ENCODE peak calls at places on chromosomes 12 and 14, in six cellular contexts. K, E, V, L, B and C are unnamed samples.

GRCh38 chr12:644818-645552 is 18.3 kb downstream of the NINJ2 start:
- DNase-seq in B (no peak), L (no peak), K (no peak), E (no peak), V (no peak), C (peak)

GRCh38 chr12:107178776-107179175 is 85.4 kb upstream of the CRY1 start:
- DNase-seq in L (no peak), V (no peak), E (no peak), B (no peak), K (no peak), C (no peak)

GRCh38 chr14:95998656-95999055 is 40.5 kb upstream of the C14orf132 start:
- DNase-seq in B (peak), E (peak), L (no peak), V (no peak), K (peak), C (peak)

GRCh38 chr12:111557271-111558106 is 41.6 kb downstream of the ATXN2 start:
- DNase-seq in K (no peak), B (peak), V (no peak), L (no peak), E (no peak), C (peak)

GRCh38 chr12:79451988-79452387 is 238.8 kb downstream of the PAWR start:
- DNase-seq in K (no peak), B (peak), V (peak), E (no peak), L (no peak), C (peak)

GRCh38 chr12:51126297-51126696 is 42.9 kb upstream of the CSRNP2 start:
- DNase-seq in K (no peak), V (no peak), B (no peak), E (no peak), L (no peak), C (no peak)

GRCh38 chr12:1972260-1972659 is 32.0 kb downstream of the DCP1B start:
- DNase-seq in V (no peak), L (no peak), B (peak), E (no peak), K (no peak), C (peak)

GRCh38 chr14:35879654-35880249 is 53.6 kb downstream of the BRMS1L start:
- DNase-seq in K (peak), E (peak), B (peak), L (peak), V (no peak), C (peak)

GRCh38 chr12:49577589-49578315 is 9.8 kb upstream of the MCRS1 start:
- DNase-seq in L (no peak), E (no peak), K (no peak), B (no peak), V (no peak), C (no peak)

GRCh38 chr12:50442178-50442908 is 41.7 kb downstream of the LARP4 start:
- DNase-seq in L (no peak), V (no peak), K (no peak), B (no peak), E (no peak), C (peak)

GRCh38 chr12:6461401-6462233 is 8.9 kb downstream of the VAMP1 start:
- DNase-seq in K (no peak), V (no peak), E (peak), B (no peak), L (no peak), C (no peak)

GRCh38 chr14:58737511-58737910 is 99.7 kb downstream of the DACT1 start:
- DNase-seq in E (no peak), B (peak), V (no peak), K (no peak), L (no peak), C (peak)

GRCh38 chr12:114636723-114637480 is 47.1 kb downstream of the TBX3 start:
- DNase-seq in K (no peak), V (peak), E (no peak), L (peak), B (peak), C (peak)

GRCh38 chr14:61202124-61202523 is 79.0 kb downstream of the TMEM30B start:
- DNase-seq in E (peak), L (no peak), V (no peak), B (no peak), K (no peak), C (no peak)

GRCh38 chr14:104724407-104724980 is 465 bp downstream of the ADSS1 start:
- DNase-seq in B (no peak), K (no peak), E (no peak), L (peak), V (no peak), C (peak)

GRCh38 chr14:67749341-67750110 is 47.8 kb downstream of the RDH12 start:
- DNase-seq in E (no peak), V (no peak), B (no peak), L (no peak), K (no peak), C (no peak)

GRCh38 chr12:132558861-132559623 is 51.3 kb downstream of the LRCOL1 start:
- DNase-seq in B (no peak), V (no peak), E (peak), K (no peak), L (no peak), C (no peak)

GRCh38 chr12:124490584-124491305 is 76.7 kb downstream of the NCOR2 start:
- DNase-seq in B (no peak), K (no peak), V (peak), L (no peak), E (no peak), C (no peak)

GRCh38 chr12:118360785-118361404 is 11.8 kb downstream of the TAOK3 start:
- DNase-seq in L (no peak), B (peak), V (no peak), K (peak), E (no peak), C (peak)

GRCh38 chr12:83172441-83172840 is 485.7 kb downstream of the TMTC2 start:
- DNase-seq in L (no peak), V (no peak), K (no peak), B (no peak), E (no peak), C (peak)

GRCh38 chr12:107990325-107990724 is 138.8 kb upstream of the WSCD2 start:
- DNase-seq in V (peak), L (peak), B (peak), E (peak), K (peak), C (peak)

GRCh38 chr12:109727039-109727723 is 13.6 kb downstream of the FAM222A start:
- DNase-seq in K (no peak), V (no peak), B (no peak), E (no peak), L (no peak), C (no peak)

GRCh38 chr12:55727643-55728184 is 1.1 kb downstream of the CD63 start:
- DNase-seq in K (no peak), E (no peak), V (peak), B (peak), L (peak), C (peak)

GRCh38 chr12:124683330-124683662 is 115.9 kb upstream of the NCOR2 start:
- DNase-seq in E (no peak), K (no peak), B (peak), L (peak), V (peak), C (no peak)

GRCh38 chr12:132413931-132414588 is 75.9 kb upstream of the FBRSL1 start:
- DNase-seq in E (peak), V (peak), K (no peak), B (peak), L (peak), C (no peak)

GRCh38 chr12:129723260-129723659 is 180.6 kb downstream of the TMEM132D start:
- DNase-seq in E (no peak), B (no peak), V (no peak), K (no peak), L (no peak), C (no peak)

GRCh38 chr12:64142382-64142781 is 79.7 kb downstream of the KICS2 start:
- DNase-seq in K (no peak), B (no peak), E (no peak), V (no peak), L (no peak), C (no peak)

GRCh38 chr14:82075566-82075965 is 541.9 kb upstream of the SEL1L start:
- DNase-seq in E (peak), L (peak), V (peak), B (peak), K (no peak), C (peak)

DNA sequence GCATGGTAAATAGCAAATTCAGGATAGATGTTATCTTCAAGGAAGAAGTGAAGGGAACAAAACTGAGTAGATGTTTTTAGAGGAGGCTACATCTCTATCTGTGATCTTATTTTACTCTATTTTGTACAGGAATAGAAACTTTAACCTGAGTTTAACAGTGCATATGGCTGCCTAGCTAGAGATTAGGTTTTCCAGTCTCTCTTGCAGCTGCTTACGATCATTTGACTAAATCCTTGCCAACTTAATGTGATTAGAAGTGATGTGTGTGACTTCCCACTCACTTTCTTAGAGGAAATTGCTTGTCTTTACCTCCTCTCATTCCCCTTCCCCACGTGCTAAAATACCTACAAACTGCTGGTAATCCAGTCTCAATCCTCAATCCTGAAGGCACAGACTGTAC is 26.5 kb upstream of the SLC15A5 start:
- DNase-seq in E (no peak), L (no peak), V (no peak), K (no peak), B (no peak), C (no peak)
- TF ChIP-seq EZH2phosphoT487 in E (no peak), L (no peak), V (no peak), K (no peak), B (no peak), C (no peak)

DNA sequence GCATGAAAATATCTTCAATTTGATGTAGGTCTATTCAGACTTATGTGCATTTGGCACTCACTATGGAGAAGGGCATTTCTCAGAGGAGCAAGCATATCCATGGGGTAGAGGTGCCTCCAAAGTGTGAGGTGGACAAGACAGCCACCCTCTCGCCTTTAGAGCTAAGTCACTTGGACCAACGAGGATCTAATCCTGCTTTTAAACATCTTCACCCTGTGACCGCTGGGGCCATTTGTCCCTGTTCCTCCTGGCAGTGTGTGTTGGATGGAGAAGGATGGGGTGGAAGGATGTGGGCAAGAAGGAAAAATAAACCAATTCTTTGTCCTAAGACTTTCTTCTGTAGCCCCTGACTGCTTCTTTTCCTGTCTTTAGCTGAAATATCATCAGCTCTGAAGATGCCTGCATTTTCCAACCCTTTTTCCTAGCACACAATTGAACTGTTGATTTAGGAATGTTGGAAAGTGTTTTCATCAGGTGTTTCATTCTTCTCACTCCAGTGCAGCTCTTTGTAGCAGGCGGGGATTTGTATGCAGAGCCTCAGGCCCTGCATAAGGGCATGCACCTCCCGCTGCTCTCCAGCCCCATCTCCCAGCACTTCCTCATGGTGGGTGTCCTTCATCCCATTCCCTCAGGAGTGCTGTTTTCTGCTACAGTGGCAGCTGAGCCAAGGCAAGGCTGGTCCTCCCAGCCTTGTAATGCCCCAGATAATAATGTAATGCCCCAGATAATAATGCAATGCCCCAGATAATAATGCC is 5.3 kb downstream of the FGF6 start:
- DNase-seq in B (no peak), K (no peak), V (no peak), E (no peak), L (peak), C (no peak)
- TF ChIP-seq EZH2phosphoT487 in B (no peak), K (no peak), V (no peak), E (no peak), L (no peak), C (no peak)

GRCh38 chr12:116459921-116460666 is 99.1 kb upstream of the MAP1LC3B2 start:
- DNase-seq in L (no peak), B (peak), E (no peak), K (no peak), V (peak), C (peak)

GRCh38 chr12:116461060-116461459 is 98.1 kb upstream of the MAP1LC3B2 start:
- DNase-seq in B (no peak), E (no peak), L (no peak), K (no peak), V (no peak), C (no peak)

GRCh38 chr12:116459011-116459410 is 100.2 kb upstream of the MAP1LC3B2 start:
- DNase-seq in B (no peak), L (no peak), E (no peak), K (no peak), V (no peak), C (no peak)

GRCh38 chr12:116458492-116458891 is 100.7 kb upstream of the MAP1LC3B2 start:
- DNase-seq in E (no peak), V (no peak), B (no peak), L (no peak), K (no peak), C (no peak)

GRCh38 chr12:116459501-116459900 is 99.7 kb upstream of the MAP1LC3B2 start:
- DNase-seq in B (no peak), E (no peak), V (no peak), K (no peak), L (no peak), C (no peak)
- TF ChIP-seq EZH2phosphoT487 in B (no peak), E (no peak), V (no peak), K (no peak), L (no peak), C (no peak)

GRCh38 chr12:12468575-12468974 is 94.1 kb downstream of the DUSP16 start:
- DNase-seq in K (no peak), L (no peak), E (no peak), V (no peak), B (no peak), C (no peak)

GRCh38 chr12:12466157-12466556 is 96.5 kb downstream of the DUSP16 start:
- DNase-seq in B (no peak), L (no peak), E (no peak), K (no peak), V (no peak), C (no peak)

GRCh38 chr12:12467222-12467621 is 95.4 kb downstream of the DUSP16 start:
- DNase-seq in V (no peak), B (no peak), L (no peak), K (no peak), E (no peak), C (no peak)

GRCh38 chr12:12469386-12469785 is 93.3 kb downstream of the DUSP16 start:
- DNase-seq in L (no peak), V (no peak), K (no peak), E (no peak), B (peak), C (no peak)

DNA sequence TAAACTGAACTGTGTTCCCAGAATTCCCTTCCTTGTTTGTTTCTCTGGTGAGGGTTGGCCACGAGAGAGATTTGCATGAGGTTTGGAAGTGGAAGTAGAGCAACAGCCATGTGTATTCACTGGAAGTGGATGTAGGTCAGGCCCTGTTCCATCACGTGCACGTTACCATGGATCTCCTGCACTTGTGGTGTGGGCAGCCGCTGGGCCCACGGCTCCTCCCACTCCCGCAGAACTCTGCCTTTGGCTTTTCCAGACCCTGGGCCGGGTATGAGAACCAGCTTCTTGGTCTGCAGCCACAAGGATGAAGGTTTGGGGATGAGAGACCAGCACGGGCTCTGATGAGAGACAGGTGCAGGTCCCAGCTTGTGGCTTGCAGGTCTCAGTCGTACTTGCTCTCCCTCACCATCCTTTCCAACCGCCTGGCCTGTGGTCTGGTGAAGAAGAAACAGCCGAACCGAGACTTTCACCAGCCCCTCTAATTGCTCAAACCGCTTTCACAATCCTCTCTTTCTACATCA is 94.9 kb downstream of the DUSP16 start:
- DNase-seq in V (no peak), B (no peak), L (no peak), K (no peak), E (no peak), C (no peak)
- TF ChIP-seq EZH2phosphoT487 in V (no peak), B (no peak), L (no peak), K (no peak), E (no peak), C (no peak)

DNA sequence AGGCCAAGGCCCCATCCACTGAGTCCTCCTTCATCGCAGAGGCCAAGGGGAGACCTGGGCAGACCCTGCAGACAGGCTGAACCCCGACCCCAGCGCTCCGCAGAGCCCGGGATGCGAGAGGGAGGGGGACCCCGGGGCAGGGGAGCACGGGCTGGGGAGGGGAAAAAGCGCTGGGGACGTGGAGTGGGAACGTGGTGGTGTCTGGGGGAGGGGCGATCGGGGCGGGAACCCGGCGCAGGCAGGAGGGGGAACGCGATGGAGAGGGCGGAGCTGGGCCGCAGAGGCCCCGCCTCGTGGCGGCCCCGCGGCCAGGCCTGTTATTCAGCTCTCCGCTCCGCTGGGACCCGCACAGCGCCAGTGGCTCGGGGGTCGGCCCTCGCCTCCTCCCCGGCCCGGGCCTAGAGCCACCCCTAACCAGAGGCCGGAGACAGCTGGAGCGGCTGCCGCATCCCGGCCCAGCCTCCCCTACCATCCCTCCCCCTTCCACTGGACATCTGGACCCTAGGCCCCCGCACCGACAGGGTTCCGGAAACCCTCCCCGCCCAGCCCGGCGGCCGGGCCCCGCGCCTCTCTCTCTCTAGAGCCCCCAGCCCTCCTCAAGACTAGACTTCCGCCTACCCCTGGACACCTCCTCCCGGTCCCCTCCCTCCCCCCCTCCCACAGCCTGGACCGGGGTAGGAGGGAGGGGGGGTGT is at the start of gene ARHGEF25:
- DNase-seq in E (no peak), L (peak), K (no peak), V (peak), B (peak), C (peak)
- TF ChIP-seq EZH2phosphoT487 in E (no peak), L (no peak), K (no peak), V (no peak), B (no peak), C (no peak)

GRCh38 chr14:92589213-92589852 is 75.8 kb downstream of the RIN3 start:
- DNase-seq in V (peak), L (peak), K (no peak), E (peak), B (peak), C (peak)
- TF ChIP-seq EZH2phosphoT487 in V (no peak), L (no peak), K (no peak), E (no peak), B (no peak), C (no peak)

GRCh38 chr12:68222336-68222735 is 3.3 kb downstream of the IL26 start:
- DNase-seq in L (peak), K (no peak), V (no peak), B (peak), E (no peak), C (peak)
- TF ChIP-seq EZH2phosphoT487 in L (no peak), K (no peak), V (no peak), B (no peak), E (no peak), C (no peak)

GRCh38 chr12:53985900-53986685 is 1.1 kb downstream of the HOXC10 start:
- DNase-seq in L (peak), B (no peak), E (peak), K (no peak), V (no peak), C (peak)
- TF ChIP-seq EZH2phosphoT487 in L (peak), B (no peak), E (no peak), K (no peak), V (peak), C (peak)

DNA sequence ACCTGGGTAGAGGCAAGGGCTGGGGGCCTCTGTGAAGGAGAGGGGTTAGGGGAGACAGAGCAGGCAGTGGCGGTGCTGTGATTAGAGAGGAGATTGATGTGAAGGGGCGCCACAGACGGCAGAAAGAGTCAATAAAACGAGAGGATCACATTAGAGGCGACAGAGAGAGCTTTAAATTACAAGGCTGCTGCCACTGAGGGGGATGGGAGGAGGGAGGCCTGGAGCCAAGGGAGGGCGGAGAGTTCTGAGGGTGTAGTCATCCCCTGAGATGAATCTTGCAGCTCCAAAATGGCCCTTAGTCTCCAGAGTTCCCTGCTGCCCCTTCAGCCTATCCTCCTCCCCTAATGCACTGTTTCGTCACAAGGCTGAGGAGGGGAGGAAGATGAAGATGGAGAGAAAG is 12.8 kb downstream of the ZFHX2 start:
- DNase-seq in L (peak), E (no peak), K (no peak), V (no peak), B (no peak), C (peak)
- TF ChIP-seq EZH2phosphoT487 in L (no peak), E (no peak), K (no peak), V (no peak), B (no peak), C (no peak)